ENCODE peak calls at places on chromosomes 2 and 18, in four cellular contexts. E is K562, D is H1, J is HepG2. R is an unnamed sample.

GRCh38 chr2:191171708-191172355 is 21.0 kb upstream of the STAT4 start:
- DNase-seq in E (no peak), D (no peak), J (no peak), R (peak)

GRCh38 chr2:33116799-33117198 is 170.0 kb downstream of the LTBP1 start:
- DNase-seq in E (no peak), D (no peak), J (no peak), R (no peak)

GRCh38 chr2:96175951-96176350 is 30.7 kb upstream of the DUSP2 start:
- DNase-seq in E (no peak), D (no peak), J (no peak), R (no peak)

GRCh38 chr18:24805156-24805555 is 344.7 kb downstream of the HRH4 start:
- DNase-seq in E (no peak), D (no peak), J (no peak), R (no peak)

GRCh38 chr2:238225911-238226697 is 13.7 kb downstream of the HES6 start:
- DNase-seq in E (no peak), D (no peak), J (no peak), R (no peak)

GRCh38 chr2:100879296-100879695 is 59.4 kb downstream of the NPAS2 start:
- DNase-seq in E (no peak), D (no peak), J (no peak), R (no peak)

GRCh38 chr18:64966667-64967066 is 784.1 kb upstream of the CDH7 start:
- DNase-seq in E (no peak), D (no peak), J (no peak), R (no peak)

GRCh38 chr2:160970052-160970846 is 190.0 kb upstream of the TANK start:
- DNase-seq in E (peak), D (peak), J (peak), R (peak)

GRCh38 chr18:50418650-50419049 is 43.8 kb downstream of the SKA1 start:
- DNase-seq in E (no peak), D (no peak), J (no peak), R (no peak)

GRCh38 chr2:217054791-217055190 is 194.9 kb upstream of the TNP1 start:
- DNase-seq in E (no peak), D (no peak), J (no peak), R (no peak)

DNA sequence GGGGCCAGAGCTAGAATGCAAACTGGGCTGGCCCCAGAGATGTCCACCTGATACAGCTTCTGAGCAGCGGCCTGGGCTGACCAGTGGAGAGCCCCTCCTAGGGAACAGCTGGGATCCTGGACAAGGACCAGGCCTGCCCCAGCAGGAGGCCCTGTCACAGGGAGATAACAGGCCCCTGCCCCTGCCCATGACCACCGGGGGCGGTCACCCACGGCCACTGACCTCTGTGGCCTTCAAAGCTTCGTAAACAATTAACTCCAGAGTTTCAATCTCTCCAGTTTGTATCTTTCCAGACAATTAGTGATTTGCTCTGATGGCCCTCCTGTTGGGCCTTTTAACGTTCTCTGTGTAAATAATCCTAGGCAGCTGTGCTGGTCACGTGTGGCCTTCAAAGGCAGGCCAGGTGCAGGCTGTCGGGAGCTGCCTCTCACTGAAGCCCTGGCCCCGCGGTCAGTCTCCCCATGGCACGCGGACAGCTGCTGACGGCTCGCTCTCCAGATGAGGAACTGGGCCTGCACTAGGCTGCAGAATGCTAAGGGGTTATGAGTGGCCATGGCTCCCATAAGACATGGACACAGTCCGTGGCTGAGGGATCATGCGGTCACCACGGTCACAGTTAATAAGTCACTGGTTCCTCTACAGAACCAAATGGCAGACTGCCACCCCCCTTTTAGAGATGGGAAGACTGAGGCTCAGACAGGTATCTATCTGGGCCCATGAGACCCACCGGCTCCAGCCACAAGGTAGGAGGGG is 9.2 kb downstream of the HS6ST1 start:
- DNase-seq in E (peak), D (no peak), J (peak), R (no peak)
- TF ChIP-seq MAFK in E (no peak), D (no peak), J (no peak), R (no peak)

GRCh38 chr2:232321817-232322559 is 56.6 kb upstream of the ALPP start:
- DNase-seq in E (no peak), D (no peak), J (no peak), R (no peak)

GRCh38 chr2:232319117-232320037 is 59.2 kb upstream of the ALPP start:
- DNase-seq in E (no peak), D (no peak), J (no peak), R (no peak)

GRCh38 chr2:232320038-232320790 is 58.3 kb upstream of the ALPP start:
- DNase-seq in E (peak), D (no peak), J (no peak), R (no peak)

GRCh38 chr2:232322560-232323327 is 55.8 kb upstream of the ALPP start:
- DNase-seq in E (no peak), D (no peak), J (no peak), R (no peak)

GRCh38 chr2:232321156-232321816 is 57.3 kb upstream of the ALPP start:
- DNase-seq in E (peak), D (no peak), J (no peak), R (no peak)
- TF ChIP-seq PHF8 in E (no peak), D (no peak), J (no peak), R (no peak)

GRCh38 chr2:74576830-74577229 is 22.3 kb downstream of the DOK1 start:
- DNase-seq in E (peak), D (no peak), J (no peak), R (no peak)
- TF ChIP-seq CTCF in E (no peak), D (no peak), J (no peak), R (no peak)

GRCh38 chr2:175476374-175476773 is 294.9 kb upstream of the ATP5MC3 start:
- DNase-seq in E (no peak), D (no peak), J (peak), R (no peak)

GRCh38 chr2:175478369-175478768 is 296.9 kb upstream of the ATP5MC3 start:
- DNase-seq in E (no peak), D (no peak), J (no peak), R (no peak)

DNA sequence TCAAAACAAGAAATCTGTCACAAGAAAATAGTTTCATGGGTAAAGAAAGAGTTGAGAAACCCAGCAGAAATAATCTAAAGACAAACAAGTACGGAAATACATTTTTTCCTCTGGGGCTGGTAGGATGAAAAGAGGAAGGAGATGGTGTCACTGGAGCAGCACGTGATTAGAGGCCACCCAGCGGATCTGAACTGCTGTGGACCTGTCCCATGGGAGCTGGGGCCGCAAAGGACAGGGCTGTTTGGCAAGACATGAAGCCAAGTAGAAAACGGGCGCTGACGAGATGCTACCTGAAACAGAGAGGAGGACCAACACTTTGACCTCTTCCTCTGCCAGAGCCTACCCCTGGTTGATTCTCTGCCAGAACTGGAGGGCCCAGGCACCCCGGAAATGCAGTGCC is 295.4 kb upstream of the ATP5MC3 start:
- DNase-seq in E (no peak), D (no peak), J (no peak), R (no peak)
- TF ChIP-seq MAFK in E (no peak), D (no peak), J (no peak), R (no peak)

GRCh38 chr18:10419420-10420103 is 34.9 kb upstream of the APCDD1 start:
- DNase-seq in E (peak), D (no peak), J (no peak), R (no peak)

GRCh38 chr18:10422731-10423130 is 31.7 kb upstream of the APCDD1 start:
- DNase-seq in E (no peak), D (no peak), J (no peak), R (no peak)

GRCh38 chr18:10424576-10425314 is 29.7 kb upstream of the APCDD1 start:
- DNase-seq in E (no peak), D (no peak), J (no peak), R (no peak)

GRCh38 chr18:10420561-10421352 is 33.7 kb upstream of the APCDD1 start:
- DNase-seq in E (no peak), D (no peak), J (no peak), R (no peak)

DNA sequence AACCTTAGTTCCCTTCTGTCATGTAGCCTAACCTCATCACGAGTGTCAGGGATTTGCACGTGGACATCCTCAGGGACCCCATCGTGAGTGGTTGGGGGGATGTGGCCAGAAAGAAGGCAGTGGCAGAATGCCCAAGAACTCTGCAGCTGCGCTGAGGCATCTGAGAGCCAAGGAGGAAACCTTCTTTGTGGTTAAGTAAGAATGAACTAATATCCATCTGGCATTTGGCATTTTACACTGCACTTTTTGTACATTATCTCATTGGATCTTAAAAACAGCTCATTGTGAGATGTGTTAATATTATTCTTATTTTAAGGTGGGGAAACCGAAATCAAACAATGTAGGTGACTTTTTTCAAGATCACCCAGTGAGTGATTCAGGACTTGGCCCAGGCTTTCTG is 32.6 kb upstream of the APCDD1 start:
- DNase-seq in E (no peak), D (no peak), J (no peak), R (no peak)
- TF ChIP-seq PHF8 in E (no peak), D (no peak), J (no peak), R (no peak)

GRCh38 chr2:15094161-15094560 is 461.6 kb downstream of the LRATD1 start:
- DNase-seq in E (no peak), D (no peak), J (no peak), R (no peak)

GRCh38 chr2:15092691-15093090 is 460.2 kb downstream of the LRATD1 start:
- DNase-seq in E (no peak), D (no peak), J (no peak), R (no peak)

GRCh38 chr2:15096873-15097272 is 464.3 kb downstream of the NBAS start:
- DNase-seq in E (no peak), D (peak), J (no peak), R (no peak)

DNA sequence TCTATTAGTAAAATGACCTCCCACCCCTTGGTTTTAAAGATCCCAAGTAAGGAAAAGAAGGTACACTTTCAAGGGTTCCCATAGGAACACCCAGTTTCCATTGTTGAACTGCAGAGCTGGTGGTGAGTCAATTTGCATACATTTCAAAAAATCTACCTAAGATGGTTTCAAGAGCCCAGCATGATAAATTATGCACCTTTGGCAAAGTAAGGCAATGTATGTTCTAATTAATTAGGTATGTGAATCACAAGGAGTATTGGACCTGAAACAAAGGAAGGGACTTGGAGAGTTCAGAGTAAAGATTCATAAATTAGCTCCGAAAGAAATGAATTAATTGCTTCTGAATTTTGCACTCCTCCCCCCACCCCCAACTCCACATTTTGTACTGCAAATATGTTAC is 459.6 kb downstream of the LRATD1 start:
- DNase-seq in E (no peak), D (no peak), J (no peak), R (no peak)
- TF ChIP-seq CTCF in E (no peak), D (no peak), J (no peak), R (no peak)

DNA sequence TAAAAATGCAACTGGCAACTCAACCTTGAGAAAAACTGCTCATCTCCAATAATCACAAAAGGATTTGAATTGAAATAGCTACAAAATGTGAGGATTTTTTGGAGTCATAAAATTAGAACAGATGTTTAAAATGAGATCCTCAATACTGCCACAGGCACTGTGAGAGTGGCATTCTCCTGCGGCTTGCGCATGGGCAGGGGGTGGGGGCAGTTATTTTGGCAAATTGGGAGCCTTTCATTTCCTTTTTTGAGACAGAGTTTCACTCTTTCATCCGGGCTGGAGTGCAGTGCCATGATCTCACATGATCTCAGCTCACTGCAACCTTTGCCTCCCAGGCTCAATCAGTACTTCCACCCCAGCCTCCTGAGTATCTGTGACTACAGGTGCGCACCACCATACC is 42.4 kb downstream of the POMC start:
- DNase-seq in E (no peak), D (no peak), J (no peak), R (no peak)
- TF ChIP-seq MAFK in E (no peak), D (no peak), J (no peak), R (no peak)

DNA sequence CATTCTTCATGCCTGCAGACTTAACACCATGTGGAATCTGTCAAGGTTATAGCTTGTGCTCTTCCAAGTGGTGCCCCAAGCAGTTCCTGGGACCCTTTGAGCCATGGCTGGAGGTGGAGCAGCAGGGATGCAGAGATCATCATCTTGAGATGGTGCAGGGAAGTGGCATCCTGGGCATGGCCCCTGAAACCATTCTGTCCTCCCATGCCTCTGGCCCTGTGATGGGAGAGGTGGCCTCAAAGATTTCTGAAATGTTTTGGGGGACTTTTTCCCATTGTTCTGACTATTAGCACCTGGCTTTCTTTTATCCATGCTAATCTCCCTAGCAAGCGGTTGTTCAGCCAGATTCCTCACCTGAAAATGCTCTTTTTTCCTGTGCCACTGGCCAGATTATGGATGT is 10.3 kb upstream of the TMEM37 start:
- DNase-seq in E (no peak), D (no peak), J (no peak), R (no peak)
- TF ChIP-seq PHF8 in E (no peak), D (no peak), J (no peak), R (no peak)

GRCh38 chr2:227377461-227378351 is 1.4 kb downstream of the TM4SF20 start:
- DNase-seq in E (no peak), D (no peak), J (no peak), R (no peak)
- TF ChIP-seq CTCF in E (no peak), D (no peak), J (no peak), R (no peak)